ENCODE peak calls at places on chromosomes 16 and 17, in five cellular contexts. B, C, G, X and E are unnamed samples.

GRCh38 chr16:4615389-4616046 is 830 bp upstream of the UBALD1 start:
- DNase-seq in G (peak), C (peak), B (no peak), X (no peak), E (no peak)

GRCh38 chr16:82183004-82183397 is 13.0 kb upstream of the MPHOSPH6 start:
- DNase-seq in G (no peak), B (peak), C (no peak), X (no peak), E (no peak)

GRCh38 chr17:82892869-82893565 is 53.2 kb upstream of the ZNF750 start:
- DNase-seq in X (peak), B (no peak), G (no peak), C (no peak), E (no peak)

GRCh38 chr17:65230040-65230439 is 92.9 kb downstream of the RGS9 start:
- DNase-seq in B (no peak), X (no peak), C (no peak), G (no peak), E (no peak)

GRCh38 chr16:83701494-83701893 is 106.3 kb upstream of the HSBP1 start:
- DNase-seq in X (peak), B (peak), G (no peak), C (peak), E (peak)

GRCh38 chr16:77183137-77183536 is 7.9 kb upstream of the MON1B start:
- DNase-seq in C (no peak), G (no peak), X (no peak), B (no peak), E (no peak)

GRCh38 chr17:48051706-48052486 is 3.7 kb downstream of the NFE2L1 start:
- DNase-seq in X (peak), G (peak), C (no peak), B (peak), E (peak)

GRCh38 chr16:66948034-66948821 is 12.8 kb upstream of the CES3 start:
- DNase-seq in G (no peak), X (no peak), B (no peak), C (no peak), E (no peak)

GRCh38 chr16:67865318-67865717 is 7.5 kb upstream of the EDC4 start:
- DNase-seq in G (no peak), B (peak), C (peak), X (no peak), E (peak)

GRCh38 chr17:5785343-5785742 is 201.0 kb upstream of the NLRP1 start:
- DNase-seq in G (no peak), X (no peak), B (no peak), C (no peak), E (peak)

GRCh38 chr16:81445143-81445922 is 725 bp downstream of the CMIP start:
- DNase-seq in X (no peak), B (no peak), G (peak), C (peak), E (no peak)

GRCh38 chr16:324451-325334 is 27.8 kb downstream of the AXIN1 start:
- DNase-seq in X (no peak), B (no peak), G (no peak), C (no peak), E (no peak)
- H3K4me3 ChIP-seq in X (no peak), B (no peak), G (no peak), C (no peak), E (no peak)

DNA sequence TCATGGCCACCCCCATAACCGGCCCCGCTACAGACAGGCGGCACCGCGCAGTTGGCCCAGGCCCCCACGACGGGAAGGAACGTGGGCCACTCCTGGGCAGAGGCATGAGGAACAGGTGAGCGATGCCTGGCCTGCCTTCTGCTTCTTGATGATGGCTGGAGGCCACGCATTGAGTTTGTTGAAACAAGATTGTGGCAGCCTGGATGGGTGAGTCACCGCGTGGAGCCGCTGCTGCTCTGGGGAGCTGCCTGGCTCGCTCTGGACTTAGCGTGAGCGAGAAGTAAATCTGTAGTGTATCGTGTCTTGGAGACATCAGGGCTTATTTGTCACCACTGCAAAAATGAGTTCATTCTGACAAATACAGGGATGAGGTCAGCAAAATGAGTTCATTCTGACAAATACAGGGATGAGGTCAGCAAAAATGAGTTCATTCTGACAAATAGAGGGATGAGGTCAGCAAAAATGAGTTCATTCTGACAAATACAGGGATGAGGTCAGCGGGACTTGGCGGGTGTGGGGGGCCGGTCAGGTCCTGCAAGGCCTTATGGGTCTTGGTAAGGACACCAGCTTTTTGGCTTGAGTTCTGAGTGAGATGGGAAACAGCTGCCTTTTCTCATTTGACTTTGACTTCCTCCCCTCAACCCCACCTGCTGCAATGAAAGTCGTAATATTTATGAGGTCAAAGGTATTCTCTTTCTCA is 93.0 kb downstream of the SEC14L1 start:
- DNase-seq in G (no peak), C (no peak), X (no peak), B (peak), E (peak)
- TF ChIP-seq CTCF in G (no peak), C (no peak), X (no peak), B (no peak), E (no peak)

GRCh38 chr17:77466140-77466539 is 325.4 kb downstream of the SEC14L1 start:
- DNase-seq in X (no peak), B (no peak), C (no peak), G (no peak), E (no peak)

GRCh38 chr17:77467513-77467912 is 326.7 kb downstream of the SEC14L1 start:
- DNase-seq in G (no peak), C (no peak), X (no peak), B (no peak), E (no peak)

GRCh38 chr17:77465358-77466041 is 324.7 kb downstream of the SEC14L1 start:
- DNase-seq in C (no peak), X (peak), G (no peak), B (peak), E (peak)

GRCh38 chr17:77464988-77465357 is 324.2 kb downstream of the SEC14L1 start:
- DNase-seq in G (no peak), B (no peak), X (no peak), C (no peak), E (no peak)

GRCh38 chr17:77466596-77467223 is 325.9 kb downstream of the SEC14L1 start:
- DNase-seq in C (no peak), X (no peak), G (no peak), B (no peak), E (no peak)
- H3K4me3 ChIP-seq in C (no peak), X (no peak), G (no peak), B (no peak), E (no peak)

GRCh38 chr16:85124636-85125346 is 12.5 kb upstream of the CIBAR2 start:
- DNase-seq in B (no peak), X (no peak), C (no peak), G (no peak), E (peak)

GRCh38 chr16:85128079-85128837 is 16.0 kb upstream of the CIBAR2 start:
- DNase-seq in C (no peak), G (no peak), B (no peak), X (no peak), E (no peak)

GRCh38 chr16:85126383-85126730 is 14.1 kb upstream of the CIBAR2 start:
- DNase-seq in G (no peak), B (no peak), X (no peak), C (no peak), E (no peak)

GRCh38 chr16:85125570-85126382 is 13.5 kb upstream of the CIBAR2 start:
- DNase-seq in X (peak), C (no peak), B (no peak), G (no peak), E (no peak)

DNA sequence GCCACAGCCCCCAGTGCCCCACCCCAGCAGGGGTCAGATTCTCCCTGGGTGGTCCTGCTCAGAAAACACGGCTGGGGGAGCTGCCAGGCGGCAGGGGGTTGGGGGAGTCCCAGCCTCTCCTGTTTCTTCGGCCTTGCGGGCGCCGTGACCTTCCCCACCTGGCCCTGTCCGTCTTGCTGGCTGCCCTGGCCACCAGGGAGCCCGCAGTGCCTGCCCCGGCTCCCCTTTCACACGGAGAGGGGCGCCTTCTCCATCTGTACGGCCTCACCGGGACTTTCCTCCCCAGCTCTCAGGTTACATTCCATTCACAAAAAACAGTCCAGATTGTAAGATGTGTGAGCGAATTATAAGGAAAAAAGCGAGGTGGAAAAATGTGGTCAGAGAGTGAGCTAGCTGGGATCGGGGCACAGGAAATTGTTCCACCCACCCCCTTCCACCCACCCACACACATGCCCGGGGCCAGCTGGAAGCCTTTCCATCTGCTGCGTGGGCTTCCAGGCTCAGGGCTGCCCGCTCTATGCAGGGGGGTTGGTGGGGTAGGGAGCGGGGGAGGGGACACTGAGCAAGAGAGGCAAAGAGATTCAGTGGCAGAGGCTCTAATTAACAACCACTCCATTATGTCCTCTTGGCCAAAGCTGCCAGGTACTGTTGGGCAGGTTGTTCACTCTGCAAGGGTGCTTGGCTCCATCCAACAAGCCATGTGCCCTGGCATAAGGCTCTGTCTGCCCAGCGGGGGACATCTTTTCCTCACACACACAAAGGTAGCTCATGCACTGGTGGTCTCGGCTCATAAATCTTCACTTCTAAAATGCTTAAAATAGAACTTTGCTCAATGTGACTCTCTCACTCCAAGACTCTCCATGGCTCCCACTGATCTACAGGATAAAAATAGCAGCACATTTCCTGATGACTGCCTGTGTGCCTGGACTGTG is 14.7 kb upstream of the CIBAR2 start:
- DNase-seq in G (peak), B (peak), C (no peak), X (no peak), E (peak)
- TF ChIP-seq CTCF in G (no peak), B (no peak), C (no peak), X (no peak), E (no peak)